ENCODE peak calls at places on chromosomes 13 and 19, in nine cellular contexts. T is AG10803, B is RWPE1, G is cardiac fibroblast, K is cardiac muscle cell, I is astrocyte, A is LNCaP clone FGC, U is gastrocnemius medialis, V is neural crest cell. F is an unnamed sample.

GRCh38 chr19:34148672-34149185 is 23.6 kb upstream of the LSM14A start:
- DNase-seq in U (no peak), T (no peak), K (no peak), G (no peak), B (no peak), A (no peak), I (no peak), V (no peak), F (no peak)

GRCh38 chr13:22744688-22745452 is 435.9 kb upstream of the SGCG start:
- DNase-seq in U (no peak), B (no peak), K (no peak), G (no peak), T (no peak), V (no peak), I (no peak), A (no peak), F (no peak)

GRCh38 chr19:41994994-41995958 is 1.2 kb upstream of the ATP1A3 start:
- DNase-seq in I (no peak), B (no peak), V (no peak), A (no peak), U (no peak), T (no peak), G (no peak), K (no peak), F (no peak)

GRCh38 chr13:105778196-105778595 is 757.3 kb downstream of the EFNB2 start:
- DNase-seq in T (no peak), K (peak), U (no peak), B (no peak), A (no peak), G (peak), I (peak), V (no peak), F (no peak)

GRCh38 chr13:91351123-91351522 is 3.6 kb downstream of the MIR17HG start:
- DNase-seq in B (no peak), T (no peak), V (no peak), U (no peak), G (no peak), I (no peak), A (no peak), K (no peak), F (no peak)

GRCh38 chr13:93326427-93326826 is 99.8 kb downstream of the GPC6 start:
- DNase-seq in I (no peak), A (no peak), V (no peak), T (no peak), B (no peak), U (no peak), G (no peak), K (no peak), F (no peak)

GRCh38 chr19:14023404-14024235 is 4.3 kb upstream of the RLN3 start:
- DNase-seq in I (peak), K (peak), A (no peak), G (peak), T (peak), B (peak), U (no peak), V (peak), F (no peak)

GRCh38 chr19:7076151-7076550 is 6.6 kb downstream of the ZNF557 start:
- DNase-seq in B (no peak), A (no peak), I (no peak), K (no peak), G (no peak), T (no peak), U (no peak), V (no peak), F (no peak)

GRCh38 chr19:33191501-33191900 is 2.6 kb upstream of the LRP3 start:
- DNase-seq in V (no peak), G (no peak), K (no peak), A (no peak), T (no peak), U (no peak), I (no peak), B (no peak), F (no peak)

GRCh38 chr19:51572415-51572814 is 1.3 kb downstream of the ZNF175 start:
- DNase-seq in K (peak), V (no peak), I (no peak), B (no peak), A (no peak), T (peak), G (peak), U (no peak), F (no peak)

GRCh38 chr19:11570039-11570462 is 7.4 kb downstream of the ACP5 start:
- DNase-seq in K (no peak), V (no peak), B (no peak), A (no peak), T (no peak), G (no peak), I (no peak), U (no peak), F (no peak)

GRCh38 chr19:1364070-1364719 is 19.5 kb upstream of the NDUFS7 start:
- DNase-seq in K (peak), T (no peak), G (no peak), B (no peak), I (no peak), U (no peak), V (no peak), A (no peak), F (no peak)
- TF ChIP-seq CTCF in K (no peak), T (peak), G (peak), B (peak), I (peak), U (no peak), V (peak), A (no peak), F (no peak)

GRCh38 chr19:10207026-10207425 is 12.3 kb upstream of the DNMT1 start:
- DNase-seq in G (no peak), K (no peak), A (no peak), U (no peak), T (no peak), I (no peak), B (no peak), V (no peak), F (no peak)
- TF ChIP-seq CTCF in G (no peak), K (no peak), A (no peak), U (no peak), T (no peak), I (no peak), B (no peak), V (no peak), F (no peak)

GRCh38 chr13:75704194-75704941 is 68.2 kb downstream of the LMO7 start:
- DNase-seq in G (peak), A (peak), I (peak), B (no peak), T (peak), U (no peak), K (peak), V (no peak), F (no peak)

GRCh38 chr13:75705395-75705794 is 69.3 kb downstream of the LMO7 start:
- DNase-seq in I (peak), U (no peak), V (no peak), B (peak), K (peak), G (peak), T (peak), A (no peak), F (no peak)

GRCh38 chr13:75705908-75706307 is 69.8 kb downstream of the LMO7 start:
- DNase-seq in B (no peak), T (no peak), V (no peak), U (no peak), I (no peak), K (no peak), G (no peak), A (no peak), F (no peak)

GRCh38 chr13:75703768-75704167 is 67.6 kb downstream of the LMO7 start:
- DNase-seq in I (no peak), A (no peak), G (no peak), K (no peak), B (no peak), U (no peak), T (no peak), V (no peak), F (no peak)

GRCh38 chr13:75704942-75705320 is 68.8 kb downstream of the LMO7 start:
- DNase-seq in I (no peak), G (peak), T (no peak), U (no peak), B (peak), A (peak), K (no peak), V (no peak), F (no peak)
- TF ChIP-seq CTCF in I (no peak), G (no peak), T (no peak), U (no peak), B (no peak), A (peak), K (no peak), V (no peak), F (no peak)

GRCh38 chr19:10419200-10419645 is 1.1 kb upstream of the PDE4A start:
- DNase-seq in U (no peak), T (no peak), V (no peak), G (no peak), B (no peak), A (no peak), K (no peak), I (no peak), F (no peak)
- TF ChIP-seq CTCF in U (no peak), T (no peak), V (no peak), G (no peak), B (no peak), A (no peak), K (no peak), I (no peak), F (no peak)

GRCh38 chr13:33287142-33287882 is 1.8 kb upstream of the STARD13 start:
- DNase-seq in A (no peak), T (no peak), G (no peak), K (no peak), V (no peak), B (no peak), U (no peak), I (no peak), F (no peak)

GRCh38 chr13:33284916-33285315 is 639 bp downstream of the STARD13 start:
- DNase-seq in T (no peak), G (peak), A (no peak), K (peak), U (no peak), V (no peak), I (peak), B (no peak), F (no peak)

GRCh38 chr13:33284016-33284415 is 1.5 kb downstream of the STARD13 start:
- DNase-seq in V (no peak), G (peak), I (peak), A (no peak), T (peak), K (peak), U (no peak), B (no peak), F (no peak)

GRCh38 chr13:33286143-33286542 is 588 bp upstream of the STARD13 start:
- DNase-seq in G (no peak), V (no peak), B (no peak), T (no peak), U (no peak), I (no peak), K (peak), A (no peak), F (no peak)

DNA sequence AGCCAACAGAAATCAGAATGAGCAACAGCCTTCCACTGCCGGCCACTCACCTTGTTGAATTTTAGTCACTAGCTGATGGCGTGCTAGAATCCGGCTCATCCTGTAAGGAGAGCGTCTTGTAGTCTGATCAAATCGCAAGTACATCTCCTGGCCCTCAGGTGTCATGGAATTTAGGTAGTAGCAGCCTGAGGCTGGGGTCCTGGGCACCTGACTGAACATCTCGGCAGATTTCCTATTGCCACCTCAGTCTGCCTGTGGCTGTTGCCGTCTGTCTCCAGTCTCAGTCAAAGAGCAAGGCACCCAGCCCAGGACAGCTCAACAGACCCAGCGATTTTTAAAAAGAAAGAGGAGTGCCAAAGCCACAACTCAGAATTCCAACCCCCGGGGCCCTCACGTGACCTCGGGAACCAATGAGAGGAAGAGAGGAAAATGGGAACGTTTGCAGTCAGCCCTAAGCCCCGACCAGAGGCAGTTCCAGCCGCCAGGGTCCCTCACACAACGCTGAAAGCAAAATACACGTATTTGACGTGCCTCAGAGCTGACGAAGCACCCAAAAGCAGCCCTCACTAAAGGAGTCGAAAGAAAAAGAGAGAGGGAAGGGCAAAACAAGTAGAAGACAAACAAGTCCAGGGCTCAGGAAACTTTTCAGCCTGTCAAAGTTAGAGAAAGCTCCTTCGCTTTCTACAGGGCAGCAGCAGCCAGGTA is at the start of gene STARD13:
- DNase-seq in B (peak), T (peak), V (peak), A (peak), I (peak), U (peak), K (peak), G (peak), F (peak)
- TF ChIP-seq CTCF in B (peak), T (peak), V (peak), A (no peak), I (peak), U (peak), K (peak), G (peak), F (peak)

DNA sequence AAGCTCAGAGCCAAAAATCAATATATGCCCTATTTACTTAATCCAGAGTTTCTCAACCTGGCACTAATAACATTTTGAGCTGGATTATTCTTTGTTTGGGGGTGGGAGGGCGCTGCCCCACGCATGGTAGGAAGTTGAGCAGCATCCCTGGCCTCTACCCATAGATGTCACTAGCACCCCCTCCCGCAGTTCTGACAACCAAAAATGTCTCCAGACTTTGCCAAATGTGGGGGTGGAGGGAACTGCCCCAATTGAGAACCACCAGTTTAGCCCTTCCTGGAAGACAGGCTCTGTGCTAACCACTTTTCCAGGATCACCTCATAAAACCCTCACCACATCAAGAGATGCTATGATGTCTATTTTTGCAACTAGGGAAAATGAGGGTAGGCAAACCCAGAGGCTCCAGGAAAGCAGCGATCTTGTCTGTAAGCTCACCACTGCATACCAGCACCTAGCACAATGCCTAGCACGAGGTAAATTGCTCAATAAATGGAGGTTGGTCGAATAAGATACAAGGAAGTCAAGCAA is 1.1 kb downstream of the TRIR start:
- DNase-seq in G (peak), U (no peak), V (no peak), B (peak), I (peak), A (no peak), T (peak), K (peak), F (no peak)
- TF ChIP-seq CTCF in G (peak), U (no peak), V (peak), B (no peak), I (peak), A (peak), T (peak), K (peak), F (no peak)

GRCh38 chr13:32419862-32420261 is 8.1 kb downstream of the N4BP2L1 start:
- DNase-seq in B (no peak), K (no peak), U (no peak), A (no peak), T (no peak), I (no peak), G (no peak), V (no peak), F (no peak)

GRCh38 chr13:32414580-32414979 is 13.3 kb downstream of the N4BP2L1 start:
- DNase-seq in B (no peak), U (no peak), T (no peak), K (no peak), A (no peak), V (no peak), I (no peak), G (no peak), F (no peak)

GRCh38 chr13:32417995-32418394 is 9.9 kb downstream of the N4BP2L1 start:
- DNase-seq in I (no peak), B (no peak), T (no peak), G (no peak), K (no peak), V (no peak), U (no peak), A (no peak), F (no peak)

GRCh38 chr13:32413284-32413683 is 14.6 kb downstream of the N4BP2L1 start:
- DNase-seq in G (no peak), A (no peak), V (no peak), I (no peak), B (no peak), T (no peak), U (no peak), K (no peak), F (no peak)

DNA sequence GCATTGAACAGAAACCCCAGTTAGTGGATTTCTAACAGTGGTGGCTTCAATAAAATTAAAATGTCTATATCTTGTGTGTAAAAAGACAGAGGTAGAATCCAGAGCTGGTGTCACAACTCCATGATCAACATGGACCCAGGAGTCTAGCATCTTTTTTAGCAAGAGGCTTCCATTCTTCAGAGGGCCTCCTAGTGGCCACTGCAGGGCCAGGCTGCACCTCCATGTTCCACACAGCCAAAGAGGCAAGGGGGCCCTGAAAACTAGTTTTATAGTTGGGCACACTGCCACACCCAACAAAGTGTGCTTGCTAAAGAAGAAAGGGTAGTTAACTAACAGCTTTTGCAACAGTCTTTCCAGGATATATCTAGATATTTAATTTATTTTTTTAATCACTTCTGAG is 12.9 kb downstream of the N4BP2L1 start:
- DNase-seq in V (no peak), B (no peak), G (peak), A (no peak), U (no peak), T (no peak), I (no peak), K (peak), F (no peak)
- TF ChIP-seq CTCF in V (peak), B (peak), G (peak), A (peak), U (no peak), T (peak), I (peak), K (peak), F (no peak)

F was measured in thoracic aorta.